ENCODE peak calls at places on chromosomes 16 and 17, in nine cellular contexts. E, M, P, K, T, C, N, S and U are unnamed samples. For H3K4me1, the result is how much of the 10 kb centered on the place peaks cover.

GRCh38 chr16:10744370-10745030 is 858 bp downstream of the NUBP1 start:
- DNase-seq in N (no peak), C (peak), K (peak), S (peak), P (no peak), T (peak), M (peak), E (no peak), U (no peak)

GRCh38 chr17:14203392-14203791 is 33.3 kb downstream of the CDRT15 start:
- DNase-seq in S (no peak), T (no peak), P (no peak), C (no peak), M (no peak), E (no peak), N (no peak), K (no peak), U (no peak)

GRCh38 chr17:28796062-28796461 is 46.5 kb downstream of the FAM222B start:
- DNase-seq in S (no peak), T (no peak), N (no peak), P (no peak), K (no peak), E (no peak), M (no peak), C (no peak), U (no peak)

GRCh38 chr17:15456972-15457722 is 10.3 kb downstream of the CDRT4 start:
- DNase-seq in N (peak), S (peak), P (peak), C (peak), T (peak), M (peak), K (no peak), E (peak), U (no peak)

GRCh38 chr17:31515226-31515759 is 123.8 kb downstream of the RAB11FIP4 start:
- DNase-seq in N (no peak), T (peak), E (no peak), P (no peak), S (no peak), K (no peak), C (no peak), M (no peak), U (no peak)

GRCh38 chr17:31609331-31609730 is 217.9 kb downstream of the RAB11FIP4 start:
- DNase-seq in N (no peak), M (peak), P (no peak), K (no peak), S (no peak), T (no peak), C (no peak), E (no peak), U (no peak)

GRCh38 chr16:48361012-48361411 is 24.2 kb downstream of the SIAH1 start:
- DNase-seq in M (no peak), P (no peak), T (no peak), N (no peak), E (no peak), S (no peak), C (no peak), K (no peak), U (no peak)

GRCh38 chr17:55286681-55287589 is 22.2 kb downstream of the HLF start:
- DNase-seq in S (no peak), T (no peak), P (no peak), K (no peak), M (peak), C (no peak), N (no peak), E (peak), U (no peak)

GRCh38 chr16:5056347-5056746 is 9.4 kb downstream of the C16orf89 start:
- DNase-seq in E (no peak), K (peak), N (no peak), P (no peak), C (no peak), M (no peak), S (peak), T (peak), U (no peak)

GRCh38 chr17:32449963-32450362 is 5.7 kb downstream of the PSMD11 start:
- DNase-seq in C (no peak), N (no peak), K (no peak), S (no peak), T (peak), E (no peak), M (no peak), P (no peak), U (no peak)

GRCh38 chr16:68367034-68367433 is 56.2 kb downstream of the PRMT7 start:
- DNase-seq in T (no peak), C (no peak), S (peak), P (no peak), M (no peak), N (no peak), K (peak), E (no peak), U (no peak)

GRCh38 chr17:6559753-6560215 is 3.4 kb upstream of the PITPNM3 start:
- DNase-seq in E (no peak), M (no peak), K (peak), P (no peak), N (peak), S (no peak), T (no peak), C (no peak), U (no peak)

GRCh38 chr16:73230651-73231050 is 182.7 kb upstream of the ZFHX3 start:
- DNase-seq in C (no peak), M (no peak), N (no peak), S (no peak), E (no peak), T (no peak), K (no peak), P (no peak), U (no peak)

GRCh38 chr17:61619493-61619892 is 28.5 kb upstream of the NACA2 start:
- DNase-seq in K (no peak), E (no peak), T (no peak), M (no peak), N (no peak), S (no peak), C (no peak), P (no peak), U (no peak)

GRCh38 chr16:76577003-76577402 is 299.8 kb downstream of the CNTNAP4 start:
- DNase-seq in K (no peak), T (no peak), E (no peak), M (no peak), P (no peak), S (no peak), N (no peak), C (no peak), U (no peak)

GRCh38 chr17:68134046-68134637 is 98.6 kb downstream of the KPNA2 start:
- DNase-seq in E (no peak), K (peak), T (no peak), S (no peak), N (no peak), C (no peak), M (no peak), P (no peak), U (no peak)

GRCh38 chr17:78233678-78234077 is 2.2 kb downstream of the TMEM235 start:
- DNase-seq in T (peak), N (no peak), M (no peak), C (no peak), E (no peak), S (no peak), P (no peak), K (no peak), U (no peak)

GRCh38 chr16:23013484-23013883 is 135.8 kb downstream of the USP31 start:
- DNase-seq in T (no peak), E (no peak), S (peak), C (no peak), M (no peak), K (no peak), N (no peak), P (no peak), U (no peak)

GRCh38 chr17:4327638-4328037 is 38.8 kb downstream of the UBE2G1 start:
- DNase-seq in K (no peak), E (no peak), C (peak), S (no peak), T (peak), M (peak), P (no peak), N (no peak), U (peak)

GRCh38 chr16:88069397-88070168 is 118.3 kb downstream of the BANP start:
- DNase-seq in M (no peak), E (no peak), S (no peak), K (no peak), P (no peak), C (no peak), N (no peak), T (no peak), U (no peak)

GRCh38 chr16:14193316-14193871 is 122.3 kb downstream of the MRTFB start:
- DNase-seq in S (no peak), T (no peak), M (no peak), E (no peak), K (no peak), N (no peak), C (no peak), P (no peak), U (no peak)

GRCh38 chr16:50201784-50202183 is 48.7 kb downstream of the TENT4B start:
- DNase-seq in K (no peak), E (no peak), P (no peak), M (no peak), N (no peak), S (no peak), T (no peak), C (no peak), U (no peak)
- H3K27ac ChIP-seq in K (no peak), E (no peak), P (peak), M (peak), N (no peak), S (peak), T (peak), C (no peak), U (peak)

DNA sequence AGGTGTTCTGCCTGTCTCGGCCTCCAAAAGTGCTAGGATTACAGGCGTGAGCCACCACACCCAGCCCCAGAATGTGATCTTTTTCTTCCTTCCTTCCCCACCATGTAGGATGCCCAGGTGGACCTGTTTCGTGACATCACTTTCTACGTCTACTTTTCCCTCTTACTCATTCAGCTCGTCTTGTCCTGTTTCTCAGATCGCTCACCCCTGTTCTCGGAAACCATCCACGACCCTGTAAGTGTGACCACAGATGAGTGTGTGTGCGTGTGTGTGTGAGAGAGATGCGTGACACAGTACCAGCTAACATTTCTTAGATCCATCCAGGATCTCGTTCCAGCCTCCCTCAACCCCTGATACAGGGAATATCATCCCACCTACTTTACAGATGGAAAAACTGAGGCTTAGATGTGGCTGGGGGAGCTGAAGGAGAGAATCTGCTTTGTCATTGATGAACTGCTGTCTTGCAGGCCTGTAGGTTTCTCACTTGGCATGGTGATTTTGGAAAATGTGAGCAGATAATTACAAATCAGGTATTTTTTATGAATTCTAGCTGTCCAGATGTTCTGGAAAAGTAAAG is 67.1 kb downstream of the ABCC1 start:
- DNase-seq in C (no peak), E (no peak), S (no peak), M (no peak), P (no peak), T (no peak), N (no peak), K (no peak), U (no peak)
- H3K4me1 ChIP-seq in C (under half), E (under half), S (under half), M (under half), P (under half), T (under half), N (under half), K (under half), U (under half)

GRCh38 chr16:70678121-70678897 is 7.5 kb downstream of the MTSS2 start:
- DNase-seq in P (no peak), N (no peak), E (no peak), S (no peak), M (no peak), C (peak), K (peak), T (peak), U (no peak)

GRCh38 chr16:70675851-70676513 is 9.9 kb downstream of the MTSS2 start:
- DNase-seq in T (peak), P (no peak), S (no peak), K (peak), C (peak), N (no peak), E (no peak), M (no peak), U (no peak)

GRCh38 chr16:70677499-70678120 is 8.2 kb downstream of the MTSS2 start:
- DNase-seq in P (no peak), M (no peak), K (peak), C (no peak), S (no peak), N (no peak), E (no peak), T (peak), U (no peak)

GRCh38 chr16:70678898-70679652 is 6.8 kb downstream of the MTSS2 start:
- DNase-seq in E (no peak), N (no peak), C (peak), T (no peak), P (no peak), K (peak), S (no peak), M (no peak), U (no peak)

DNA sequence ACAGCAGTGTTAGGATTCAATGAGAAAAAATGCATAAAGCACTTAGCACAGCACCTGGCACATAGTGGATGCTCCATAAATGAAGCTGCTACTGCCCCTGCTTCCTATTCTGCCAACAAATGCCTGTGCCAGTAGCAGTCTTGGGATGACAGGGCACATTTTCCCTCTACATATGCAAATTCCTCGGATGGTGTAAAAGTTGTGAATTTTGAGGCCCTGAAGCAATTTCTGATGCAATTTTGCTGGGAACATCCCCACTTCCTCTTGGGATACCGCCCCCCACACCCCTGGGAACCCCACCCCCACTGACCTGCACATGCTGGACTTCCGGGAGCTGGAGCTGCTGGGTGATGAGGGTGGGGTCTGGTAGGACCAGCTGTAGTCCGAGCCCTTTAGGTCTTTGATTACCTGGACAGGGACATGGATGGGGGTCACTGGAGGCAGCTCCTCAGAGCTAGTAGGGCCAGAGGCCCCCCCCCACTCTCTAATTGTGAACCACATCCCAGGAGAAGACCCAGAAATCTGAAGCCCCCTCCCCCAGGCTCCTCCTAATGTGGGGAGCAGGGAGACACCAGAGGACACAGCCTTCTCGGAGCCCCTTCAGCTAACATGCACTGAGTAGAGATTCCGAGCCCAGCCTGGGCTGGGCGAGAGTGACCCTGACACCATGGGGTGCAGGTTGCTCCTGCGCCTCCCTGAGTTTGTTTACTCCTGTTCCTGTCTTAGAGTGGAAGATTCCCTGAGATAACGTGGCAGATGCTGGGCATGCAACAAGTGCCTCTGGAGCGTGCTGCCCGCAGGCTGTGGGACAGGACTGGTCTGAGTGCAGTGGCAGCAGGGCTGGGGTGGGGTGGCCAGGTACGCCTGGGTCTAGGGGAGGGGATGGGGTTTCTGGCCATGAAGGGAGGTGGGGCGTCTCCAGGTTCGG is 9.0 kb downstream of the MTSS2 start:
- DNase-seq in C (peak), M (no peak), E (no peak), T (peak), P (no peak), K (peak), S (no peak), N (no peak), U (no peak)
- H3K27ac ChIP-seq in C (no peak), M (peak), E (no peak), T (peak), P (no peak), K (no peak), S (no peak), N (no peak), U (no peak)

DNA sequence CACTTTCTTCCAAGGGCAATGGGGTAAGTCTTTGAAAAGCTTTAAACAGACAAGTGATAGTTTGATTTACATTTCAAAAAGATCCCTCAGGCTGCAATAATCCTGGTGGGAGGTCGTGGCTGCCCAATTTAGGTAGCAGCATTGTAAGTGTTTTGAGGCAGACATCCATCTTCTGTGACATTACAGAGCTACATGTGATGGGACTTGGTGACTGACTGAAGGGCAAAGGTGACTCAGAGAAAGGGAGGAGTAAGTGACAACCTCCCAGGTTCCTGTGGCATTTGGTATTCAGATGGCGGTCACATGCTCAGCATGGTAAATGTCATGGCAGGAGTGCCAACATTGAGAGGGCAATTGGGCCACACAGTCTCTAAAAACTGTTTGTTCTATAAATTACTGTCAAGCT is 26.5 kb downstream of the STAT3 start:
- DNase-seq in E (no peak), S (no peak), T (no peak), C (no peak), M (no peak), N (no peak), P (no peak), K (no peak), U (no peak)
- H3K4me1 ChIP-seq in E (under half), S (under half), T (half or more), C (under half), M (under half), N (under half), P (under half), K (under half), U (under half)

DNA sequence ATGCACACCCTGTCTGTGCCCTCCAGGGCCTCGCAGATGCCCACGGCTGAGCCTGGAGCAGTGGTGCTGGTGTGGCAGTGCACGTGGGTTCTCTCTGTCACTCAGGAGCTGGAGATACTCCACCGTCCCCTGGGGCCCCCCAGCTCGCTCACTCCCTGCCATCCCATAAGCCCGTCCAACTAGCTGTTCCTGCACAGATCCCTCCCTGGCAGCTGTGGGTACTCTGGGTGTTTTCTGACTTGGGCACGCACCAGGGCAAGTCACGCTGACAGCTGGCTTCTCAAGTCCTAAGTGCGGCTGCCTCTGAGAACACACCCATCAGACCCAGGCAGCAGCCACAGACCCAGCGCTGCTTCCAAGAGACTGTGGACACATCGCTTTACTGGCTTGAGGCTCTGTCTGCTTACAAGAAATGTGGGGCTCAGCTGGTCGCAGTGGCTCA is 25.4 kb upstream of the ITGB4 start:
- DNase-seq in M (no peak), P (no peak), K (peak), N (no peak), T (no peak), S (no peak), C (no peak), E (no peak), U (no peak)
- H3K27ac ChIP-seq in M (no peak), P (no peak), K (peak), N (no peak), T (no peak), S (no peak), C (no peak), E (peak), U (no peak)

GRCh38 chr17:44110011-44110686 is 13.3 kb downstream of the HDAC5 start:
- DNase-seq in C (no peak), M (no peak), T (peak), P (no peak), E (no peak), K (no peak), N (no peak), S (no peak), U (no peak)

GRCh38 chr17:44112284-44113280 is 10.9 kb downstream of the HDAC5 start:
- DNase-seq in T (peak), S (no peak), C (no peak), P (no peak), E (peak), N (peak), K (no peak), M (no peak), U (no peak)

GRCh38 chr17:44110823-44111633 is 12.4 kb downstream of the HDAC5 start:
- DNase-seq in C (peak), P (peak), K (peak), M (peak), T (peak), S (peak), N (peak), E (peak), U (peak)

GRCh38 chr17:44113382-44113781 is 10.1 kb downstream of the HDAC5 start:
- DNase-seq in T (peak), S (no peak), P (no peak), K (no peak), C (no peak), E (no peak), M (no peak), N (no peak), U (no peak)

GRCh38 chr17:44111777-44112176 is 11.7 kb downstream of the HDAC5 start:
- DNase-seq in E (no peak), S (no peak), M (no peak), C (no peak), P (no peak), T (no peak), K (no peak), N (no peak), U (no peak)
- H3K4me1 ChIP-seq in E (half or more), S (under half), M (under half), C (under half), P (under half), T (under half), K (under half), N (under half), U (under half)

GRCh38 chr16:56971768-56972043 is 10.0 kb downstream of the CETP start:
- DNase-seq in K (no peak), N (no peak), T (no peak), C (no peak), M (no peak), E (no peak), P (no peak), S (no peak), U (no peak)
- H3K27ac ChIP-seq in K (no peak), N (no peak), T (no peak), C (no peak), M (no peak), E (no peak), P (no peak), S (no peak), U (no peak)

GRCh38 chr16:84703671-84704070 is 3.9 kb downstream of the USP10 start:
- DNase-seq in P (no peak), K (no peak), T (no peak), E (no peak), S (no peak), M (peak), N (no peak), C (no peak), U (no peak)
- H3K4me1 ChIP-seq in P (under half), K (under half), T (under half), E (under half), S (under half), M (under half), N (under half), C (under half), U (under half)